ENCODE peak calls at places on chromosome 21, in nine cellular contexts. E is H7; F is GM04504; S is mesendoderm; L is RWPE2; V is SJCRH30; D is lower lobe of right lung; J is effector memory CD8-positive, alpha-beta T cell; Q is activated CD4-positive, alpha-beta T cell treated with anti-CD3 and anti-CD28 coated beads, Interleukin-2, amount 50 U/mL, for 48 hours. U is an unnamed sample.

GRCh38 chr21:29293495-29293894 is 5.2 kb upstream of the BACH1 start:
- DNase-seq in E (no peak), F (no peak), S (no peak), L (no peak), V (no peak), D (no peak), J (no peak), Q (no peak), U (no peak)

GRCh38 chr21:34190576-34191301 is 117.4 kb downstream of the MRPS6 start:
- DNase-seq in E (no peak), F (no peak), S (no peak), L (no peak), V (no peak), D (no peak), J (no peak), Q (no peak), U (no peak)

GRCh38 chr21:43906585-43907370 is 41.8 kb downstream of the AGPAT3 start:
- DNase-seq in E (peak), F (no peak), S (no peak), L (no peak), V (no peak), D (no peak), J (no peak), Q (no peak), U (no peak)

GRCh38 chr21:26469789-26470188 is 103.3 kb downstream of the CYYR1 start:
- DNase-seq in E (no peak), F (peak), S (no peak), L (no peak), V (no peak), D (no peak), J (no peak), Q (no peak), U (no peak)

GRCh38 chr21:34037009-34037408 is 36.4 kb upstream of the MRPS6 start:
- DNase-seq in E (no peak), F (no peak), S (no peak), L (no peak), V (no peak), D (no peak), J (no peak), Q (no peak), U (no peak)

GRCh38 chr21:39675595-39675994 is 62.9 kb downstream of the B3GALT5 start:
- DNase-seq in E (peak), F (no peak), S (no peak), L (no peak), V (no peak), D (no peak), J (no peak), Q (no peak), U (no peak)

GRCh38 chr21:29078884-29079765 is 5.7 kb upstream of the CCT8 start:
- DNase-seq in E (no peak), F (no peak), S (no peak), L (no peak), V (no peak), D (peak), J (peak), Q (peak), U (no peak)

GRCh38 chr21:37551406-37552355 is 185.1 kb downstream of the DYRK1A start:
- DNase-seq in E (no peak), F (no peak), S (no peak), L (no peak), V (peak), D (peak), J (no peak), Q (no peak), U (no peak)

GRCh38 chr21:41133896-41134522 is 34.0 kb upstream of the BACE2 start:
- DNase-seq in E (peak), F (peak), S (peak), L (no peak), V (no peak), D (no peak), J (no peak), Q (no peak), U (no peak)

GRCh38 chr21:41604583-41605041 is 96.7 kb upstream of the TMPRSS2 start:
- DNase-seq in E (peak), F (no peak), S (peak), L (no peak), V (no peak), D (no peak), J (no peak), Q (no peak), U (no peak)

GRCh38 chr21:21731626-21732025 is 733.4 kb downstream of the NCAM2 start:
- DNase-seq in E (no peak), F (no peak), S (no peak), L (no peak), V (no peak), D (no peak), J (no peak), Q (no peak), U (no peak)

GRCh38 chr21:28110074-28110473 is 882.6 kb downstream of the LTN1 start:
- DNase-seq in E (no peak), F (no peak), S (no peak), L (no peak), V (no peak), D (no peak), J (no peak), Q (no peak), U (no peak)

GRCh38 chr21:25402134-25402957 is 204.9 kb downstream of the MRPL39 start:
- DNase-seq in E (no peak), F (no peak), S (no peak), L (no peak), V (no peak), D (no peak), J (no peak), Q (no peak), U (no peak)

GRCh38 chr21:38095220-38095619 is 161.6 kb upstream of the KCNJ15 start:
- DNase-seq in E (no peak), F (no peak), S (no peak), L (no peak), V (no peak), D (no peak), J (no peak), Q (no peak), U (no peak)

GRCh38 chr21:28746166-28746565 is 246.5 kb downstream of the LTN1 start:
- DNase-seq in E (no peak), F (no peak), S (no peak), L (no peak), V (no peak), D (no peak), J (no peak), Q (no peak), U (no peak)

GRCh38 chr21:36728371-36729111 is 29.6 kb downstream of the SIM2 start:
- DNase-seq in E (peak), F (no peak), S (no peak), L (no peak), V (no peak), D (no peak), J (no peak), Q (no peak), U (no peak)

GRCh38 chr21:17461582-17461981 is 51.3 kb upstream of the CXADR start:
- DNase-seq in E (no peak), F (no peak), S (no peak), L (no peak), V (no peak), D (no peak), J (no peak), Q (no peak), U (no peak)

GRCh38 chr21:32674731-32675130 is 53.1 kb downstream of the SYNJ1 start:
- DNase-seq in E (no peak), F (no peak), S (peak), L (no peak), V (no peak), D (no peak), J (no peak), Q (no peak), U (no peak)

GRCh38 chr21:23119491-23119890 is 2121.3 kb downstream of the NCAM2 start:
- DNase-seq in E (no peak), F (no peak), S (no peak), L (no peak), V (no peak), D (no peak), J (no peak), Q (no peak), U (no peak)

GRCh38 chr21:45740088-45740440 is 96.5 kb downstream of the PCBP3 start:
- DNase-seq in E (no peak), F (no peak), S (no peak), L (no peak), V (no peak), D (no peak), J (no peak), Q (no peak), U (no peak)

GRCh38 chr21:43340491-43341348 is 86.2 kb downstream of the SIK1 start:
- DNase-seq in E (no peak), F (peak), S (peak), L (peak), V (peak), D (no peak), J (no peak), Q (no peak), U (no peak)

GRCh38 chr21:45261093-45261492 is 26.6 kb downstream of the POFUT2 start:
- DNase-seq in E (peak), F (no peak), S (no peak), L (peak), V (no peak), D (no peak), J (no peak), Q (no peak), U (no peak)

GRCh38 chr21:42468511-42469131 is 27.4 kb downstream of the RSPH1 start:
- DNase-seq in E (no peak), F (no peak), S (peak), L (no peak), V (no peak), D (no peak), J (no peak), Q (no peak), U (no peak)

GRCh38 chr21:35291034-35291433 is 241.9 kb upstream of the RUNX1 start:
- DNase-seq in E (no peak), F (no peak), S (no peak), L (no peak), V (no peak), D (no peak), J (no peak), Q (no peak), U (no peak)

GRCh38 chr21:44533891-44534627 is 5.9 kb downstream of the KRTAP10-1 start:
- DNase-seq in E (peak), F (no peak), S (no peak), L (peak), V (no peak), D (no peak), J (no peak), Q (no peak), U (no peak)

GRCh38 chr21:18168108-18168507 is 76.5 kb upstream of the CHODL start:
- DNase-seq in E (no peak), F (no peak), S (no peak), L (no peak), V (no peak), D (no peak), J (no peak), Q (no peak), U (no peak)